ENCODE peak calls at places on chromosomes 11 and 22, in seven cellular contexts. One of them, this sample, is unnamed.
A peak's percentile ranks its signal among the peaks of the same experiment; 100 is the strongest.

GRCh38 chr11:65442952-65443351 is 20.4 kb downstream of the NEAT1 start:
- DNase-seq in mesenchymal stem cell: peak; percentile 74
- DNase-seq in NCI-H2029: no peak
- DNase-seq in astrocyte of the spinal cord: peak; percentile 41
- DNase-seq in activated CD8-positive, alpha-beta memory T cell treated with anti-CD3 and anti-CD28 coated beads, Interleukin-2, amount 50 U/mL, for 48 hours: peak; percentile 44
- DNase-seq in GM13976: no peak
- DNase-seq in AML-193: no peak
- DNase-seq in this sample: no peak

GRCh38 chr11:859394-860131 is 16.9 kb downstream of the TSPAN4 start:
- DNase-seq in mesenchymal stem cell: peak; percentile 68
- DNase-seq in NCI-H2029: peak; percentile 77
- DNase-seq in astrocyte of the spinal cord: peak; percentile 84
- DNase-seq in activated CD8-positive, alpha-beta memory T cell treated with anti-CD3 and anti-CD28 coated beads, Interleukin-2, amount 50 U/mL, for 48 hours: no peak
- DNase-seq in GM13976: no peak
- DNase-seq in AML-193: no peak
- DNase-seq in this sample: peak; percentile 68

GRCh38 chr22:37999236-37999635 is 14.9 kb upstream of the SOX10 start:
- DNase-seq in mesenchymal stem cell: no peak
- DNase-seq in NCI-H2029: no peak
- DNase-seq in astrocyte of the spinal cord: no peak
- DNase-seq in activated CD8-positive, alpha-beta memory T cell treated with anti-CD3 and anti-CD28 coated beads, Interleukin-2, amount 50 U/mL, for 48 hours: no peak
- DNase-seq in GM13976: no peak
- DNase-seq in AML-193: no peak
- DNase-seq in this sample: no peak

GRCh38 chr22:49770454-49771265 is 57.0 kb downstream of the BRD1 start:
- DNase-seq in mesenchymal stem cell: no peak
- DNase-seq in NCI-H2029: no peak
- DNase-seq in astrocyte of the spinal cord: no peak
- DNase-seq in activated CD8-positive, alpha-beta memory T cell treated with anti-CD3 and anti-CD28 coated beads, Interleukin-2, amount 50 U/mL, for 48 hours: no peak
- DNase-seq in GM13976: no peak
- DNase-seq in AML-193: no peak
- DNase-seq in this sample: peak; percentile 49

GRCh38 chr11:78946945-78947914 is 372.6 kb upstream of the NARS2 start:
- DNase-seq in mesenchymal stem cell: no peak
- DNase-seq in NCI-H2029: no peak
- DNase-seq in astrocyte of the spinal cord: no peak
- DNase-seq in activated CD8-positive, alpha-beta memory T cell treated with anti-CD3 and anti-CD28 coated beads, Interleukin-2, amount 50 U/mL, for 48 hours: no peak
- DNase-seq in GM13976: no peak
- DNase-seq in AML-193: no peak
- DNase-seq in this sample: no peak

GRCh38 chr11:120238968-120239620 is 846 bp upstream of the POU2F3 start:
- DNase-seq in mesenchymal stem cell: no peak
- DNase-seq in NCI-H2029: no peak
- DNase-seq in astrocyte of the spinal cord: no peak
- DNase-seq in activated CD8-positive, alpha-beta memory T cell treated with anti-CD3 and anti-CD28 coated beads, Interleukin-2, amount 50 U/mL, for 48 hours: no peak
- DNase-seq in GM13976: no peak
- DNase-seq in AML-193: no peak
- DNase-seq in this sample: no peak

GRCh38 chr11:57792870-57793269 is 31.3 kb downstream of the CTNND1 start:
- DNase-seq in mesenchymal stem cell: peak; percentile 33
- DNase-seq in NCI-H2029: no peak
- DNase-seq in astrocyte of the spinal cord: no peak
- DNase-seq in activated CD8-positive, alpha-beta memory T cell treated with anti-CD3 and anti-CD28 coated beads, Interleukin-2, amount 50 U/mL, for 48 hours: no peak
- DNase-seq in GM13976: no peak
- DNase-seq in AML-193: peak; percentile 51
- DNase-seq in this sample: no peak

GRCh38 chr11:110772863-110773262 is 60.6 kb upstream of the ARHGAP20 start:
- DNase-seq in mesenchymal stem cell: no peak
- DNase-seq in NCI-H2029: no peak
- DNase-seq in astrocyte of the spinal cord: no peak
- DNase-seq in activated CD8-positive, alpha-beta memory T cell treated with anti-CD3 and anti-CD28 coated beads, Interleukin-2, amount 50 U/mL, for 48 hours: no peak
- DNase-seq in GM13976: no peak
- DNase-seq in AML-193: no peak
- DNase-seq in this sample: no peak

GRCh38 chr11:38089728-38090127 is 1491.7 kb upstream of the RAG2 start:
- DNase-seq in mesenchymal stem cell: peak; percentile 63
- DNase-seq in NCI-H2029: no peak
- DNase-seq in astrocyte of the spinal cord: peak; percentile 14
- DNase-seq in activated CD8-positive, alpha-beta memory T cell treated with anti-CD3 and anti-CD28 coated beads, Interleukin-2, amount 50 U/mL, for 48 hours: no peak
- DNase-seq in GM13976: no peak
- DNase-seq in AML-193: no peak
- DNase-seq in this sample: no peak

This sample was measured in psoas muscle.